ENCODE peak calls at places on chromosomes 6 and 20, in six cellular contexts. One of them, this sample, is unnamed.

GRCh38 chr20:37230200-37230599 is 31.4 kb downstream of the GHRH start:
- DNase-seq in A549: no peak
- DNase-seq in HepG2: no peak
- DNase-seq in endothelial cell of umbilical vein: no peak
- DNase-seq in K562: no peak
- DNase-seq in GM12878: no peak
- DNase-seq in this sample: no peak

GRCh38 chr20:54555150-54555549 is 79.8 kb downstream of the DOK5 start:
- DNase-seq in A549: no peak
- DNase-seq in K562: no peak
- DNase-seq in HepG2: no peak
- DNase-seq in GM12878: no peak
- DNase-seq in endothelial cell of umbilical vein: no peak
- DNase-seq in this sample: no peak

GRCh38 chr20:5811746-5812145 is 61.5 kb downstream of the SHLD1 start:
- DNase-seq in A549: no peak
- DNase-seq in HepG2: no peak
- DNase-seq in endothelial cell of umbilical vein: no peak
- DNase-seq in K562: no peak
- DNase-seq in GM12878: no peak
- DNase-seq in this sample: no peak

GRCh38 chr6:57262491-57262890 is 40.4 kb upstream of the RAB23 start:
- DNase-seq in A549: no peak
- DNase-seq in HepG2: no peak
- DNase-seq in K562: no peak
- DNase-seq in GM12878: no peak
- DNase-seq in endothelial cell of umbilical vein: no peak
- DNase-seq in this sample: no peak

GRCh38 chr6:6169141-6169540 is 151.3 kb downstream of the F13A1 start:
- DNase-seq in A549: no peak
- DNase-seq in GM12878: no peak
- DNase-seq in endothelial cell of umbilical vein: no peak
- DNase-seq in HepG2: no peak
- DNase-seq in K562: no peak
- DNase-seq in this sample: no peak

GRCh38 chr20:11799131-11799800 is 118.4 kb upstream of the BTBD3 start:
- DNase-seq in A549: no peak
- DNase-seq in GM12878: no peak
- DNase-seq in endothelial cell of umbilical vein: no peak
- DNase-seq in K562: no peak
- DNase-seq in HepG2: no peak
- DNase-seq in this sample: no peak

GRCh38 chr6:115733426-115733825 is 327.3 kb downstream of the FRK start:
- DNase-seq in GM12878: no peak
- DNase-seq in K562: no peak
- DNase-seq in A549: no peak
- DNase-seq in endothelial cell of umbilical vein: no peak
- DNase-seq in HepG2: no peak
- DNase-seq in this sample: no peak

GRCh38 chr20:3980260-3981131 is 34.9 kb downstream of the RNF24 start:
- DNase-seq in GM12878: no peak
- DNase-seq in K562: peak
- DNase-seq in HepG2: peak
- DNase-seq in A549: peak
- DNase-seq in endothelial cell of umbilical vein: peak
- DNase-seq in this sample: peak

GRCh38 chr20:21523895-21524294 is 10.0 kb upstream of the NKX2-2 start:
- DNase-seq in endothelial cell of umbilical vein: no peak
- DNase-seq in A549: no peak
- DNase-seq in K562: no peak
- DNase-seq in GM12878: no peak
- DNase-seq in HepG2: no peak
- DNase-seq in this sample: no peak

GRCh38 chr6:7484666-7485065 is 56.8 kb upstream of the DSP start:
- DNase-seq in endothelial cell of umbilical vein: no peak
- DNase-seq in HepG2: no peak
- DNase-seq in A549: no peak
- DNase-seq in K562: no peak
- DNase-seq in GM12878: no peak
- DNase-seq in this sample: no peak

GRCh38 chr6:18245079-18245478 is 19.3 kb downstream of the DEK start:
- DNase-seq in GM12878: no peak
- DNase-seq in A549: no peak
- DNase-seq in endothelial cell of umbilical vein: no peak
- DNase-seq in K562: no peak
- DNase-seq in HepG2: no peak
- DNase-seq in this sample: no peak

GRCh38 chr6:170031096-170031471 is 259.8 kb downstream of the DLL1 start:
- DNase-seq in HepG2: no peak
- DNase-seq in GM12878: no peak
- DNase-seq in endothelial cell of umbilical vein: no peak
- DNase-seq in K562: no peak
- DNase-seq in A549: no peak
- DNase-seq in this sample: no peak

GRCh38 chr6:138815797-138816528 is 20.1 kb downstream of the ECT2L start:
- DNase-seq in HepG2: peak
- DNase-seq in A549: peak
- DNase-seq in endothelial cell of umbilical vein: peak
- DNase-seq in GM12878: no peak
- DNase-seq in K562: peak
- DNase-seq in this sample: peak

GRCh38 chr6:133837801-133838349 is 51.0 kb upstream of the TCF21 start:
- DNase-seq in GM12878: no peak
- DNase-seq in A549: peak
- DNase-seq in HepG2: peak
- DNase-seq in endothelial cell of umbilical vein: peak
- DNase-seq in K562: peak
- DNase-seq in this sample: peak

GRCh38 chr6:89145461-89145961 is 344 bp upstream of the PM20D2 start:
- DNase-seq in A549: peak
- DNase-seq in HepG2: no peak
- DNase-seq in K562: no peak
- DNase-seq in endothelial cell of umbilical vein: peak
- DNase-seq in GM12878: peak
- DNase-seq in this sample: peak

GRCh38 chr20:33673411-33674293 is 576 bp downstream of the NECAB3 start:
- DNase-seq in K562: peak
- DNase-seq in A549: peak
- DNase-seq in endothelial cell of umbilical vein: no peak
- DNase-seq in HepG2: no peak
- DNase-seq in GM12878: no peak
- DNase-seq in this sample: peak

GRCh38 chr6:7156666-7157278 is 49.0 kb downstream of the RREB1 start:
- DNase-seq in A549: no peak
- DNase-seq in GM12878: no peak
- DNase-seq in K562: no peak
- DNase-seq in HepG2: no peak
- DNase-seq in endothelial cell of umbilical vein: no peak
- DNase-seq in this sample: peak

GRCh38 chr6:140909620-140910019 is 1223.1 kb upstream of the GJE1 start:
- DNase-seq in K562: no peak
- DNase-seq in endothelial cell of umbilical vein: no peak
- DNase-seq in GM12878: no peak
- DNase-seq in HepG2: no peak
- DNase-seq in A549: no peak
- DNase-seq in this sample: no peak

GRCh38 chr6:111715321-111715720 is 109.6 kb upstream of the TRAF3IP2 start:
- DNase-seq in GM12878: no peak
- DNase-seq in K562: no peak
- DNase-seq in HepG2: no peak
- DNase-seq in endothelial cell of umbilical vein: no peak
- DNase-seq in A549: no peak
- DNase-seq in this sample: no peak

GRCh38 chr6:82045965-82046756 is 201.4 kb downstream of the IBTK start:
- DNase-seq in HepG2: no peak
- DNase-seq in GM12878: no peak
- DNase-seq in K562: no peak
- DNase-seq in endothelial cell of umbilical vein: no peak
- DNase-seq in A549: no peak
- DNase-seq in this sample: no peak

GRCh38 chr6:5302995-5303622 is 41.8 kb downstream of the FARS2 start:
- DNase-seq in GM12878: peak
- DNase-seq in HepG2: peak
- DNase-seq in endothelial cell of umbilical vein: peak
- DNase-seq in K562: no peak
- DNase-seq in A549: peak
- DNase-seq in this sample: no peak

GRCh38 chr6:119179842-119180241 is 101.4 kb upstream of the FAM184A start:
- DNase-seq in A549: no peak
- DNase-seq in GM12878: no peak
- DNase-seq in endothelial cell of umbilical vein: no peak
- DNase-seq in K562: no peak
- DNase-seq in HepG2: no peak
- DNase-seq in this sample: no peak

GRCh38 chr20:59994697-59995122 is 36.5 kb downstream of the CDH26 start:
- DNase-seq in GM12878: no peak
- DNase-seq in K562: peak
- DNase-seq in endothelial cell of umbilical vein: no peak
- DNase-seq in HepG2: no peak
- DNase-seq in A549: no peak
- DNase-seq in this sample: no peak
- H3K4me3 ChIP-seq in GM12878: no peak
- H3K4me3 ChIP-seq in K562: no peak
- H3K4me3 ChIP-seq in endothelial cell of umbilical vein: no peak
- H3K4me3 ChIP-seq in HepG2: no peak
- H3K4me3 ChIP-seq in A549: no peak
- H3K4me3 ChIP-seq in this sample: no peak

GRCh38 chr6:37819177-37819801 is at the start of gene ZFAND3:
- DNase-seq in HepG2: peak
- DNase-seq in A549: peak
- DNase-seq in GM12878: peak
- DNase-seq in endothelial cell of umbilical vein: peak
- DNase-seq in K562: peak
- DNase-seq in this sample: peak
- TF ChIP-seq POLR2A in HepG2: peak
- TF ChIP-seq POLR2A in A549: no peak
- TF ChIP-seq POLR2A in GM12878: peak
- TF ChIP-seq POLR2A in endothelial cell of umbilical vein: peak
- TF ChIP-seq POLR2A in K562: no peak
- TF ChIP-seq POLR2A in this sample: no peak

GRCh38 chr20:41081276-41081814 is 52.7 kb downstream of the TOP1 start:
- DNase-seq in HepG2: no peak
- DNase-seq in K562: no peak
- DNase-seq in A549: no peak
- DNase-seq in GM12878: no peak
- DNase-seq in endothelial cell of umbilical vein: no peak
- DNase-seq in this sample: no peak

GRCh38 chr20:41079066-41079465 is 50.4 kb downstream of the TOP1 start:
- DNase-seq in HepG2: no peak
- DNase-seq in endothelial cell of umbilical vein: no peak
- DNase-seq in GM12878: no peak
- DNase-seq in K562: no peak
- DNase-seq in A549: no peak
- DNase-seq in this sample: no peak

GRCh38 chr20:41076776-41077175 is 48.2 kb downstream of the TOP1 start:
- DNase-seq in GM12878: no peak
- DNase-seq in endothelial cell of umbilical vein: no peak
- DNase-seq in A549: no peak
- DNase-seq in K562: no peak
- DNase-seq in HepG2: no peak
- DNase-seq in this sample: no peak

GRCh38 chr20:41080866-41081265 is 52.2 kb downstream of the TOP1 start:
- DNase-seq in K562: no peak
- DNase-seq in endothelial cell of umbilical vein: peak
- DNase-seq in HepG2: no peak
- DNase-seq in GM12878: no peak
- DNase-seq in A549: no peak
- DNase-seq in this sample: no peak

GRCh38 chr20:41078329-41078728 is 49.7 kb downstream of the TOP1 start:
- DNase-seq in K562: no peak
- DNase-seq in HepG2: peak
- DNase-seq in GM12878: peak
- DNase-seq in endothelial cell of umbilical vein: peak
- DNase-seq in A549: peak
- DNase-seq in this sample: peak
- TF ChIP-seq MYC in K562: no peak
- TF ChIP-seq MYC in HepG2: no peak
- TF ChIP-seq MYC in GM12878: no peak
- TF ChIP-seq MYC in endothelial cell of umbilical vein: no peak
- TF ChIP-seq MYC in A549: no peak
- TF ChIP-seq MYC in this sample: no peak

GRCh38 chr6:128256100-128256499 is 264.3 kb downstream of the PTPRK start:
- DNase-seq in A549: no peak
- DNase-seq in GM12878: no peak
- DNase-seq in K562: no peak
- DNase-seq in endothelial cell of umbilical vein: no peak
- DNase-seq in HepG2: no peak
- DNase-seq in this sample: no peak

GRCh38 chr6:128259036-128259734 is 261.2 kb downstream of the PTPRK start:
- DNase-seq in GM12878: peak
- DNase-seq in HepG2: no peak
- DNase-seq in K562: no peak
- DNase-seq in endothelial cell of umbilical vein: no peak
- DNase-seq in A549: no peak
- DNase-seq in this sample: no peak

GRCh38 chr6:128265706-128266105 is 254.7 kb downstream of the PTPRK start:
- DNase-seq in K562: no peak
- DNase-seq in HepG2: no peak
- DNase-seq in GM12878: no peak
- DNase-seq in A549: no peak
- DNase-seq in endothelial cell of umbilical vein: no peak
- DNase-seq in this sample: no peak

DNA sequence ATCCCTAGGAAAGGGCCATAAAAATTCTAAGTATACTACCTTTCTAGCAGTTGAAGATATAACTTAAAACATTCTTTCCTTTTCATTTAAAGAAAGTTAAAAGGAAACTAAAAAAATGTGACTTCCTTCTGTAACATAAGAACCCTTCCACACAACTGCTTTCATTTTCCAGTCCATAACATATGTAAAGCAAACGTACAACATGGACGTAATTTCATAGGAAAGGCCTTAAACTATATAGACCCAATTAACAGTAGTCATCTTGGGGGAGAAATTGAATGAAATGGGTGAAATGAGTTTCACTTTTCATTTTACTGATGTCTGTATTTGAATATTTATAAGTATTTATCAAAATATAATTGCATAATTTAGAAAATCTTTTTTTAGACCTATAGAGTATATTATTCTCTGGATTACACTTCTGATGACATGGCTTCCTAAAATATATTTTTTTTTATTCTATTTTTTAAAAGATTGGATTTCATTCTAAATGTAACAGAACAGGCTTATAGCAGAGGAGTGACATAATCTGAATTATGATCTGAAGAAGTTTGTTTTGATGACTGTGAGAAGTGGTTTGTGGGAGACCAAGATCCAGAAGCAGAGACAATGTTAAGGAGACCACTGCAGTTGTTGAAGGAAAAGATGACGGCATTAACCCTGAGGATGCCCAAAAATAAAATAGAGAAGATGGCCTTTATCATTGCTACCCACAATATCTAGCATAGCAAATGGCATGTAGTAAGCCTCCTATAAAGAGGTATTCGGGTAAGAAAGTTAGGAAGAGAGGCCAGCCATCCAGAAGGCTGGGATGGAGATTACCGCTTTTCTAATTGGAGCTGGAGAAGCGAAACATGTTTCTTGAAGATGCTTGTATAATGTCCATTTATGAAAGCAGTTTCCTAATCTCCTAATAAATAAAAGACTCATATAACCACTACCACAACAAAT is 260.4 kb downstream of the PTPRK start:
- DNase-seq in HepG2: no peak
- DNase-seq in K562: no peak
- DNase-seq in endothelial cell of umbilical vein: no peak
- DNase-seq in A549: no peak
- DNase-seq in GM12878: no peak
- DNase-seq in this sample: no peak
- H3K4me3 ChIP-seq in HepG2: no peak
- H3K4me3 ChIP-seq in K562: no peak
- H3K4me3 ChIP-seq in endothelial cell of umbilical vein: no peak
- H3K4me3 ChIP-seq in A549: no peak
- H3K4me3 ChIP-seq in GM12878: peak
- H3K4me3 ChIP-seq in this sample: no peak

GRCh38 chr6:93419304-93420162 is at the start of gene EPHA7:
- DNase-seq in endothelial cell of umbilical vein: peak
- DNase-seq in GM12878: no peak
- DNase-seq in K562: peak
- DNase-seq in HepG2: no peak
- DNase-seq in A549: peak
- DNase-seq in this sample: peak
- TF ChIP-seq POLR2A in endothelial cell of umbilical vein: no peak
- TF ChIP-seq POLR2A in GM12878: no peak
- TF ChIP-seq POLR2A in K562: no peak
- TF ChIP-seq POLR2A in HepG2: no peak
- TF ChIP-seq POLR2A in A549: peak
- TF ChIP-seq POLR2A in this sample: no peak

This sample was measured in NB4.